ENCODE peak calls at places on chromosomes 2 and 18, in five cellular contexts. M is GM23248; Q is effector memory CD4-positive, alpha-beta T cell; I is heart left ventricle; V is right lobe of liver. G is an unnamed sample.
A peak's percentile ranks its signal among the peaks of the same experiment; 100 is the strongest.

GRCh38 chr2:11967946-11968465 is 221.6 kb downstream of the LPIN1 start:
- DNase-seq in M (peak; percentile 47), Q (no peak), I (peak; percentile 60), V (no peak), G (no peak)

GRCh38 chr18:8367217-8367988 is 241.8 kb upstream of the RAB12 start:
- DNase-seq in M (peak; percentile 38), Q (no peak), I (peak; percentile 17), V (peak; percentile 68), G (no peak)

GRCh38 chr2:186770332-186770946 is 76.6 kb downstream of the FAM171B start:
- DNase-seq in M (no peak), Q (no peak), I (no peak), V (no peak), G (no peak)

GRCh38 chr2:88735853-88736252 is 44.4 kb downstream of the RPIA start:
- DNase-seq in M (peak; percentile 7), Q (no peak), I (no peak), V (no peak), G (no peak)

GRCh38 chr2:36338827-36339145 is 16.8 kb upstream of the CRIM1 start:
- DNase-seq in M (peak; percentile 72), Q (no peak), I (no peak), V (no peak), G (no peak)

GRCh38 chr18:68428026-68428425 is 286.9 kb downstream of the TMX3 start:
- DNase-seq in M (peak; percentile 92), Q (no peak), I (peak; percentile 10), V (no peak), G (no peak)

GRCh38 chr2:202588647-202589581 is 45.9 kb upstream of the FAM117B start:
- DNase-seq in M (peak; percentile 81), Q (peak; percentile 29), I (peak; percentile 54), V (peak; percentile 64), G (peak; percentile 29)

GRCh38 chr2:241142593-241142992 is 6.7 kb downstream of the PASK start:
- DNase-seq in M (no peak), Q (no peak), I (no peak), V (no peak), G (no peak)

GRCh38 chr2:52475600-52475999 is 1292.0 kb upstream of the CHAC2 start:
- DNase-seq in M (no peak), Q (no peak), I (no peak), V (no peak), G (no peak)
- H3K9me3 ChIP-seq in M (no peaks in the 10 kb centered on the region), Q (no peaks in the 10 kb centered on the region), I (no peaks in the 10 kb centered on the region), V (no peaks in the 10 kb centered on the region), G (no peaks in the 10 kb centered on the region)

DNA sequence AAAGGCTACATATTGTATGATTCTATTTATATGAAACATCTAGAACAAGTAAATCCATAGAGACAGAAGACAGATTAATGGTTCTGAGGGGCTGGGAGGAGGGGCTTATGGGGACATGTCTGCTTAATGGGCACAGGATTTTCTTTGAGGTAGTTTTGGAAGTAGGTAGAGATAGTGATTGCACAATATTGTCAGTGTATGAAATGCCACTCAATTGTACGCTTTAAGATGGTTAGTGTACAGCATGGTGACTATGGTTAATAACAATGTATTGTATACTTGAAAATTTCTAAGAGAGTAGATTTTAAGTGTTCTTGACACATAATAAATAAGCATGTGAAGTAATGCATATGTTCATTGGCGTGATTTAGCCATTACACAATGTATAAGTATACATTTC is 68.4 kb downstream of the SP3 start:
- DNase-seq in M (no peak), Q (no peak), I (no peak), V (no peak), G (no peak)
- H3K9me3 ChIP-seq in M (no peaks in the 10 kb centered on the region), Q (no peaks in the 10 kb centered on the region), I (no peaks in the 10 kb centered on the region), V (no peaks in the 10 kb centered on the region), G (no peaks in the 10 kb centered on the region)

GRCh38 chr18:31978616-31979015 is 35.7 kb upstream of the TRAPPC8 start:
- DNase-seq in M (no peak), Q (no peak), I (no peak), V (no peak), G (no peak)

GRCh38 chr18:31979714-31980113 is 36.8 kb upstream of the TRAPPC8 start:
- DNase-seq in M (no peak), Q (no peak), I (no peak), V (no peak), G (no peak)

GRCh38 chr18:31977270-31977872 is 34.4 kb upstream of the TRAPPC8 start:
- DNase-seq in M (peak; percentile 55), Q (no peak), I (peak; percentile 43), V (no peak), G (no peak)

GRCh38 chr18:31973929-31974546 is 31.1 kb upstream of the TRAPPC8 start:
- DNase-seq in M (peak; percentile 3), Q (no peak), I (no peak), V (no peak), G (no peak)

DNA sequence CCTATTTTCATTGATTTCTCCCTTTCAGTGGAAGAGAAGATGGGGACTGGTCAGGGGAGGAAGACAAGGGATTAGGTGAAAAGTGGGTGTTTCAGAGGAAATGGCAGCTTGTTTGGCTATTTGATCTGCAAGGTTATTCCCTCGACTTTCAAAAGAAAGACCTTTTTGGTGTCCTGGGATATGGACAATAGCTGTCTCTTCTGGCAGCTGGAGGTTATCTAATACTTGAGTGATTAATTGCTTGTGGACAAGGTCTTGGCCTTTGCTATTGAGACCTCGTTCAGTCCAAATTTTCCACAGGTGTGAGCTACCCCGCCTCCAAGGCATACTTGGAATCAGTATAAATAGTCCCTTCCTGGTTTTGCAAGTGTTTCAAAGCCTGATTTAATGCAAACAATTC is 33.3 kb upstream of the TRAPPC8 start:
- DNase-seq in M (no peak), Q (no peak), I (no peak), V (no peak), G (no peak)
- H3K9me3 ChIP-seq in M (no peaks in the 10 kb centered on the region), Q (peaks cover 10% of the 10 kb centered on the region), I (no peaks in the 10 kb centered on the region), V (no peaks in the 10 kb centered on the region), G (no peaks in the 10 kb centered on the region)

GRCh38 chr2:153770359-153770991 is 101.2 kb upstream of the GALNT13 start:
- DNase-seq in M (peak; percentile 7), Q (no peak), I (no peak), V (no peak), G (no peak)

DNA sequence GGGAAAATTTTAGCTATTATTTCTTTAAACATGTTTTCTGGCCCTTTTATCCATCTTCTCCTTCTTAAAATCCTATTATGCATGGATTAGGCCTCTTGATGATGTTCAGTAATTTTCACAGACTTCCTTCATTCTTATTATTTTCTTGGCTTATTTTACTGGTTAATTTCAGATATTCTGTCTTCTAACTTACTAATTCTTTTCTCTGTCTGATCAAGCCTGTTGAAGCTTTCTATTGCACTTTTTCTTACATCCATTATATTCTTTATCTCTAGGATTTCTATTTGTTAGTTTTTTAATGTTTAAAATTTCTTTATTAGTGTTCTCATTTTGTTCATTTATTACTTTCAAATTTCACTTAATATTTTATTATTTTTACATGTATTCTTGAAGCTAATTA is 105.3 kb upstream of the GALNT13 start:
- DNase-seq in M (no peak), Q (no peak), I (no peak), V (no peak), G (no peak)
- H3K9me3 ChIP-seq in M (peaks cover 11% of the 10 kb centered on the region), Q (peaks cover 5% of the 10 kb centered on the region), I (no peaks in the 10 kb centered on the region), V (no peaks in the 10 kb centered on the region), G (peaks cover 3% of the 10 kb centered on the region)

DNA sequence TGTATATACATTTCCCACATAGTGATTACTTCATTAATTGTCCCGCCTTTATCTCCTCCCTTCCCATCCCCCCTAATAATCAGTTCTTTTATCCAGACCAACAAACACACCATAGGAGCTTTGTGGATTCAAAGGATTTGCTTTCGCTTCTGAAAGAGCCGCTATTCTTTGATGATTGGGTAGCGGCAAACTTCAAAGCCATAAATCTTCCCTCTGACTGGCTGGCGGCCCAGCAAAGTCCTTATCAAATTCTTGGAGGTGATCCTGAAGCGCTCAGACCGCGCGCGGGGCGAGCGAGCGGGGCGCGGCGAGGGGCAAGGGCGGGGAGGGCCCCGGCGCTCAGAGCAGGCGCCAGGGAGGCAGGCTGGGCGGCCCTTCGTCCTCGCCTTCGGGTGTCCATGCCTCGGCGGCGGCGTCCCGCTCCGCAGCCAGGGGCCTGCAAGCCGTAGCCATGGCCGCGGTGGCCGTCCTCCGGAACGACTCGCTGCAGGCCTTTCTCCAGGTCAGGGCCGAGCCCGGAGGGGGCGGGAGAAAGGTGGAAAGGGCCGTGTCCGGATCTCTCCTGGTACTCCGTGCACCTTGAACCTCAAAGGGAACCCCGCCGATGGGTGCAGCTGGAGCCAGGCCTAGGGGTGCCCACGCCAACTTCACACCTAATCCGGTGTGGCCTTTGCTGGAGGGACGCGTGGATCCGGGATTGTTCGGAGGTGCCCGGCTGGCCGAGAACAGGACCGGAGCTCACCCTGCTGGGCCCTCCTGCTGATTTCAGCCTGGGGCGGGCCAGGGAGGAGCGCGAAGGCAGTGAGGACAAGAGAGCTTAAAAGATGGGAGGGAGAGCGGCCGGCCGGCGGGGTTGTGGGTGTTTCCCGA is at the start of gene SP5:
- DNase-seq in M (peak; percentile 50), Q (no peak), I (peak; percentile 35), V (peak; percentile 80), G (no peak)
- H3K9me3 ChIP-seq in M (no peaks in the 10 kb centered on the region), Q (no peaks in the 10 kb centered on the region), I (no peaks in the 10 kb centered on the region), V (no peaks in the 10 kb centered on the region), G (no peaks in the 10 kb centered on the region)

GRCh38 chr2:95149397-95149984 is 10.2 kb downstream of the ZNF514 start:
- DNase-seq in M (peak; percentile 19), Q (no peak), I (no peak), V (no peak), G (no peak)
- H3K9me3 ChIP-seq in M (peaks cover 23% of the 10 kb centered on the region), Q (peaks cover 66% of the 10 kb centered on the region), I (peaks cover 26% of the 10 kb centered on the region), V (peaks cover 18% of the 10 kb centered on the region), G (peaks cover 42% of the 10 kb centered on the region)